ENCODE peak calls at places on chromosomes 16 and 17, in seven cellular contexts. One of them, this sample, is unnamed.

GRCh38 chr17:35786941-35787432 is 8.5 kb downstream of the MMP28 start:
- DNase-seq in stomach: no peak
- DNase-seq in adrenal gland: no peak
- DNase-seq in IMR-90: peak; percentile 60
- DNase-seq in ovary: no peak
- DNase-seq in uterus: no peak
- DNase-seq in body of pancreas: no peak
- DNase-seq in this sample: no peak

GRCh38 chr16:81453091-81453728 is 8.6 kb downstream of the CMIP start:
- DNase-seq in uterus: no peak
- DNase-seq in IMR-90: no peak
- DNase-seq in adrenal gland: no peak
- DNase-seq in stomach: no peak
- DNase-seq in ovary: no peak
- DNase-seq in body of pancreas: no peak
- DNase-seq in this sample: no peak

GRCh38 chr17:59600169-59600568 is 19.5 kb upstream of the CLTC start:
- DNase-seq in adrenal gland: no peak
- DNase-seq in body of pancreas: no peak
- DNase-seq in IMR-90: no peak
- DNase-seq in stomach: no peak
- DNase-seq in uterus: no peak
- DNase-seq in ovary: no peak
- DNase-seq in this sample: no peak

GRCh38 chr17:43655702-43656275 is 5.9 kb downstream of the MEOX1 start:
- DNase-seq in ovary: no peak
- DNase-seq in body of pancreas: no peak
- DNase-seq in IMR-90: no peak
- DNase-seq in uterus: no peak
- DNase-seq in stomach: no peak
- DNase-seq in adrenal gland: no peak
- DNase-seq in this sample: no peak

GRCh38 chr17:56292010-56292409 is 138.7 kb downstream of the ANKFN1 start:
- DNase-seq in IMR-90: peak; percentile 77
- DNase-seq in uterus: no peak
- DNase-seq in stomach: no peak
- DNase-seq in body of pancreas: no peak
- DNase-seq in adrenal gland: no peak
- DNase-seq in ovary: no peak
- DNase-seq in this sample: no peak

GRCh38 chr17:9647014-9647413 is 1.7 kb downstream of the USP43 start:
- DNase-seq in body of pancreas: no peak
- DNase-seq in adrenal gland: no peak
- DNase-seq in uterus: no peak
- DNase-seq in ovary: no peak
- DNase-seq in stomach: no peak
- DNase-seq in IMR-90: no peak
- DNase-seq in this sample: no peak

GRCh38 chr16:86046901-86047300 is 147.9 kb downstream of the IRF8 start:
- DNase-seq in body of pancreas: no peak
- DNase-seq in ovary: no peak
- DNase-seq in stomach: no peak
- DNase-seq in adrenal gland: no peak
- DNase-seq in uterus: no peak
- DNase-seq in IMR-90: no peak
- DNase-seq in this sample: peak; percentile 6

GRCh38 chr16:72850863-72851262 is 197.1 kb downstream of the ZFHX3 start:
- DNase-seq in IMR-90: peak; percentile 80
- DNase-seq in stomach: no peak
- DNase-seq in adrenal gland: no peak
- DNase-seq in body of pancreas: no peak
- DNase-seq in uterus: peak; percentile 44
- DNase-seq in ovary: no peak
- DNase-seq in this sample: no peak

GRCh38 chr16:10976663-10977062 is 32.3 kb downstream of the CLEC16A start:
- DNase-seq in uterus: no peak
- DNase-seq in adrenal gland: no peak
- DNase-seq in stomach: no peak
- DNase-seq in ovary: no peak
- DNase-seq in IMR-90: no peak
- DNase-seq in body of pancreas: no peak
- DNase-seq in this sample: no peak

DNA sequence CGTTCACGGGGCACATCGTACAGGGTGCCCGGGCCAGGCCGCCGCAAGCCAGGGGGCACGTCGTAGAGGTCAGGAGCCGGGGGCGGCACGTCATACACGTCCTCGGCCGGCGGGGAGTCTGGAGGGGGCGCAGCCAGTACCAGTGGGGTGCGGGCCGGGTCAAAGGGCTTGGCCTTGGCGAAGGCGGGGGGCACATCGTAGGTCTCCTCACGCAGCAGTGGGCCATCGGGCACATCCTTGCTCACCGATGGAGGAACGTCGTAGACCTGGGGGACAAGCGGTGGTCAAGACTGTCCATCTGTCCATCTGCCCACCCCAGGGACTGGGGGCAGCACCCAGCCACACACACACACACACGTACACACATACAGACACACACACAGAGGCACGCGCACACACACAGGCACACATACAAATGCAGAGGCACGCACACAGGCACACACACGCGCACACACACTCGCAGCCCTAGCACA is 15.7 kb downstream of the BCAR1 start:
- DNase-seq in body of pancreas: no peak
- DNase-seq in IMR-90: no peak
- DNase-seq in adrenal gland: no peak
- DNase-seq in ovary: no peak
- DNase-seq in stomach: no peak
- DNase-seq in uterus: peak; percentile 18
- DNase-seq in this sample: no peak
- TF ChIP-seq POLR2A in body of pancreas: no peak
- TF ChIP-seq POLR2A in IMR-90: no peak
- TF ChIP-seq POLR2A in adrenal gland: no peak
- TF ChIP-seq POLR2A in ovary: no peak
- TF ChIP-seq POLR2A in stomach: no peak
- TF ChIP-seq POLR2A in uterus: no peak
- TF ChIP-seq POLR2A in this sample: no peak

DNA sequence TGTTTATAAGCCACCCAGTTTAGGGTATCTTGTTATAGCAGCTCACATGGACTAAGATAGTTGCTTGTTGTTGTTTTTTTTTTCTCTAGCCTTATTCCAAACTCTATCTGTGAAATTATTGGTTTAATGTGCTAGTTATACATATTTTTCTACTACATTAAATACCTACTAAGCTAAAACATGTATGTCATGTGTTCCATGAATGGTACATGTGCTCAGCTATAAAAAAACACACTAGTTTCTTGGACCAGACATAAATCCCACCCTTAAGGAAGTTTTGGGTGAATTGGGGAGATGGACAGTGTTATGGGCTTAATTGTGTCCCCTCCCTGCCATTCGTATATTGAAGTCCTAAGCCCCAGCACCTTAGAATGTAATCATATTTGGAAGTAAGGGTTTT is 19.8 kb downstream of the ITPRIPL2 start:
- DNase-seq in IMR-90: no peak
- DNase-seq in uterus: no peak
- DNase-seq in body of pancreas: no peak
- DNase-seq in adrenal gland: no peak
- DNase-seq in ovary: no peak
- DNase-seq in stomach: no peak
- DNase-seq in this sample: no peak
- H3K4me1 ChIP-seq in IMR-90: peaks cover 37% of the 10 kb centered on the region
- H3K4me1 ChIP-seq in uterus: no peaks in the 10 kb centered on the region
- H3K4me1 ChIP-seq in body of pancreas: no peaks in the 10 kb centered on the region
- H3K4me1 ChIP-seq in adrenal gland: peaks cover 41% of the 10 kb centered on the region
- H3K4me1 ChIP-seq in ovary: peaks cover 3% of the 10 kb centered on the region
- H3K4me1 ChIP-seq in stomach: peaks cover 58% of the 10 kb centered on the region
- H3K4me1 ChIP-seq in this sample: peaks cover 52% of the 10 kb centered on the region

GRCh38 chr17:40020146-40020545 is 4.9 kb downstream of the CSF3 start:
- DNase-seq in uterus: no peak
- DNase-seq in body of pancreas: no peak
- DNase-seq in adrenal gland: no peak
- DNase-seq in stomach: no peak
- DNase-seq in IMR-90: no peak
- DNase-seq in ovary: no peak
- DNase-seq in this sample: no peak

GRCh38 chr17:40017422-40018080 is 2.3 kb downstream of the CSF3 start:
- DNase-seq in uterus: peak; percentile 70
- DNase-seq in stomach: no peak
- DNase-seq in adrenal gland: peak; percentile 30
- DNase-seq in IMR-90: no peak
- DNase-seq in ovary: no peak
- DNase-seq in body of pancreas: no peak
- DNase-seq in this sample: no peak

GRCh38 chr17:40021471-40021961 is 6.3 kb downstream of the CSF3 start:
- DNase-seq in adrenal gland: peak; percentile 88
- DNase-seq in IMR-90: peak; percentile 61
- DNase-seq in body of pancreas: no peak
- DNase-seq in uterus: peak; percentile 61
- DNase-seq in ovary: no peak
- DNase-seq in stomach: no peak
- DNase-seq in this sample: no peak

GRCh38 chr17:40018211-40019121 is 3.2 kb downstream of the CSF3 start:
- DNase-seq in body of pancreas: no peak
- DNase-seq in stomach: no peak
- DNase-seq in uterus: peak; percentile 91
- DNase-seq in IMR-90: no peak
- DNase-seq in adrenal gland: peak; percentile 42
- DNase-seq in ovary: peak; percentile 78
- DNase-seq in this sample: no peak

GRCh38 chr17:40019140-40019991 is 4.1 kb downstream of the CSF3 start:
- DNase-seq in ovary: no peak
- DNase-seq in uterus: peak; percentile 80
- DNase-seq in body of pancreas: no peak
- DNase-seq in stomach: no peak
- DNase-seq in IMR-90: peak; percentile 86
- DNase-seq in adrenal gland: peak; percentile 28
- DNase-seq in this sample: no peak
- TF ChIP-seq POLR2A in ovary: no peak
- TF ChIP-seq POLR2A in uterus: no peak
- TF ChIP-seq POLR2A in body of pancreas: no peak
- TF ChIP-seq POLR2A in stomach: no peak
- TF ChIP-seq POLR2A in IMR-90: no peak
- TF ChIP-seq POLR2A in adrenal gland: no peak
- TF ChIP-seq POLR2A in this sample: no peak

DNA sequence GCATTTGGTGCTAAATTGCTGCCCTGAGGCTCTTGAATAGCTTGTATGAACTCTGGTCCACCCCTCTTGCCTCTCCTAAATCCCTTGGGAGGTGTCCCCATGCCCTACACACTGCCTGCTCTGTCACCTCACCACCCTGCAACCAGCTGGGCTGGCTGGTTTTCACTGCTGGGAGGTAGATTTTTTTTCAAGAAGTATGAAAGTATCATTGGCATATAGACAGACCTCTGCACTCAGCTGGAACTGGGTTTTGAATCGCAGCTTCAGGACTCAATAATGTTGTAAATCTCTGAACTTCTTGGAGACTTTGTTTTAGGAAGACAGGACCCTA is 184.9 kb downstream of the MSI2 start:
- DNase-seq in stomach: no peak
- DNase-seq in adrenal gland: no peak
- DNase-seq in IMR-90: no peak
- DNase-seq in uterus: no peak
- DNase-seq in ovary: no peak
- DNase-seq in body of pancreas: no peak
- DNase-seq in this sample: no peak
- H3K4me1 ChIP-seq in stomach: peaks cover 54% of the 10 kb centered on the region
- H3K4me1 ChIP-seq in adrenal gland: peaks cover 95% of the 10 kb centered on the region
- H3K4me1 ChIP-seq in IMR-90: peaks cover 41% of the 10 kb centered on the region
- H3K4me1 ChIP-seq in uterus: peaks cover 4% of the 10 kb centered on the region
- H3K4me1 ChIP-seq in ovary: peaks cover 47% of the 10 kb centered on the region
- H3K4me1 ChIP-seq in body of pancreas: peaks cover 22% of the 10 kb centered on the region
- H3K4me1 ChIP-seq in this sample: peaks cover 3% of the 10 kb centered on the region

GRCh38 chr16:30969246-30969842 is 11.8 kb downstream of the SETD1A start:
- DNase-seq in body of pancreas: no peak
- DNase-seq in IMR-90: no peak
- DNase-seq in adrenal gland: no peak
- DNase-seq in stomach: no peak
- DNase-seq in uterus: no peak
- DNase-seq in ovary: no peak
- DNase-seq in this sample: no peak

GRCh38 chr16:30971298-30971697 is 13.7 kb upstream of the HSD3B7 start:
- DNase-seq in IMR-90: no peak
- DNase-seq in body of pancreas: no peak
- DNase-seq in adrenal gland: no peak
- DNase-seq in stomach: no peak
- DNase-seq in ovary: no peak
- DNase-seq in uterus: no peak
- DNase-seq in this sample: no peak

GRCh38 chr16:30976486-30976885 is 8.5 kb upstream of the HSD3B7 start:
- DNase-seq in uterus: no peak
- DNase-seq in adrenal gland: no peak
- DNase-seq in ovary: no peak
- DNase-seq in IMR-90: no peak
- DNase-seq in body of pancreas: no peak
- DNase-seq in stomach: no peak
- DNase-seq in this sample: no peak

GRCh38 chr16:30974348-30974747 is 10.7 kb upstream of the HSD3B7 start:
- DNase-seq in uterus: no peak
- DNase-seq in adrenal gland: no peak
- DNase-seq in ovary: no peak
- DNase-seq in stomach: no peak
- DNase-seq in body of pancreas: no peak
- DNase-seq in IMR-90: no peak
- DNase-seq in this sample: no peak

DNA sequence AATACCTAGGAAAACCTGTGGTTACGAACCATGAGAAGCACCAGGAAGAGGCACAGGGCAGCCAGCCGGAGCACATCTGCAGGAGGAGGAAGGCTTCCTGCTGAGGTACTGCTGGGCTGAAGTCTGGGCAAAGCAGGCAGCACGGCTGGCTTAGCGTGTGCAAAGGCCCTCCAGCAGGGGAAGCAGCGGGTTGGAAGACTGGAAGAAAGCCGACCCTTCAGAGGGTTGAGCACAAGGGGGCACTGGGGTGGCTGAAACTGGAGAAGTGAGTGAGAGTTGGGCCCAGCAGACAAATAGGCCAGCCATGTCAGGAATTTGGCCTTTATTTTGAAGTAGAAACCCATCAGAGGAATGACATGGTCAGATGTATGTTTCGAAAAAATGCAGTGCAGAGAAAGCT is 12.1 kb upstream of the HSD3B7 start:
- DNase-seq in ovary: no peak
- DNase-seq in uterus: no peak
- DNase-seq in body of pancreas: no peak
- DNase-seq in adrenal gland: no peak
- DNase-seq in IMR-90: peak; percentile 31
- DNase-seq in stomach: no peak
- DNase-seq in this sample: no peak
- TF ChIP-seq POLR2A in ovary: no peak
- TF ChIP-seq POLR2A in uterus: no peak
- TF ChIP-seq POLR2A in body of pancreas: no peak
- TF ChIP-seq POLR2A in adrenal gland: no peak
- TF ChIP-seq POLR2A in IMR-90: no peak
- TF ChIP-seq POLR2A in stomach: no peak
- TF ChIP-seq POLR2A in this sample: no peak

This sample was measured in Peyer's patch.